ENCODE peak calls at places on chromosome 12, in ten cellular contexts. N is thyroid gland, X is HepG2, O is tibial nerve, U is IMR-90, L is adrenal gland, J is testis, H is gastrocnemius medialis, G is Peyer's patch, R is lower leg skin. C is an unnamed sample.

GRCh38 chr12:125272252-125272980 is 207.2 kb downstream of the AACS start:
- DNase-seq in N (no peak), X (no peak), O (no peak), U (no peak), L (peak), J (no peak), H (no peak), G (no peak), R (peak), C (no peak)

GRCh38 chr12:19544351-19544750 is 105.1 kb downstream of the AEBP2 start:
- DNase-seq in N (no peak), X (no peak), O (no peak), U (no peak), L (no peak), J (no peak), H (no peak), G (no peak), R (no peak), C (no peak)

GRCh38 chr12:20657496-20657895 is 37.6 kb upstream of the SLCO1C1 start:
- DNase-seq in N (no peak), X (peak), O (peak), U (no peak), L (no peak), J (no peak), H (no peak), G (no peak), R (no peak), C (no peak)

GRCh38 chr12:49568442-49568776 is 467 bp upstream of the MCRS1 start:
- DNase-seq in N (no peak), X (no peak), O (no peak), U (no peak), L (no peak), J (no peak), H (no peak), G (no peak), R (no peak), C (peak)

GRCh38 chr12:129102233-129102632 is 249.0 kb downstream of the GLT1D1 start:
- DNase-seq in N (no peak), X (no peak), O (no peak), U (no peak), L (no peak), J (no peak), H (no peak), G (no peak), R (peak), C (no peak)

GRCh38 chr12:68557011-68557715 is 53.5 kb upstream of the RAP1B start:
- DNase-seq in N (no peak), X (no peak), O (no peak), U (peak), L (no peak), J (no peak), H (no peak), G (no peak), R (no peak), C (no peak)

GRCh38 chr12:68240079-68240478 is 13.3 kb downstream of the IL22 start:
- DNase-seq in N (no peak), X (no peak), O (no peak), U (peak), L (peak), J (no peak), H (no peak), G (no peak), R (no peak), C (peak)

GRCh38 chr12:3728686-3729085 is 24.2 kb downstream of the CRACR2A start:
- DNase-seq in N (no peak), X (no peak), O (no peak), U (no peak), L (no peak), J (no peak), H (no peak), G (no peak), R (peak), C (no peak)

GRCh38 chr12:116406529-116406928 is 129.0 kb upstream of the MED13L start:
- DNase-seq in N (peak), X (peak), O (peak), U (peak), L (peak), J (peak), H (peak), G (no peak), R (peak), C (no peak)

GRCh38 chr12:76180401-76181277 is 96.2 kb upstream of the NAP1L1 start:
- DNase-seq in N (no peak), X (no peak), O (no peak), U (no peak), L (no peak), J (no peak), H (no peak), G (no peak), R (no peak), C (peak)

GRCh38 chr12:18146375-18146774 is 56.4 kb upstream of the RERGL start:
- DNase-seq in N (no peak), X (no peak), O (no peak), U (no peak), L (no peak), J (no peak), H (no peak), G (no peak), R (no peak), C (no peak)

GRCh38 chr12:3313655-3314305 is 177.2 kb upstream of the PRMT8 start:
- DNase-seq in N (no peak), X (peak), O (no peak), U (peak), L (no peak), J (peak), H (no peak), G (no peak), R (no peak), C (peak)

GRCh38 chr12:114826233-114826632 is 142.3 kb upstream of the TBX3 start:
- DNase-seq in N (no peak), X (no peak), O (no peak), U (no peak), L (no peak), J (no peak), H (no peak), G (peak), R (no peak), C (no peak)

GRCh38 chr12:14418526-14418925 is 53.0 kb downstream of the ATF7IP start:
- DNase-seq in N (no peak), X (no peak), O (no peak), U (peak), L (no peak), J (no peak), H (no peak), G (no peak), R (no peak), C (peak)

GRCh38 chr12:100940503-100940902 is 145.9 kb downstream of the ANO4 start:
- DNase-seq in N (no peak), X (no peak), O (no peak), U (no peak), L (no peak), J (no peak), H (no peak), G (no peak), R (no peak), C (no peak)

GRCh38 chr12:47892819-47893218 is 12.0 kb downstream of the VDR start:
- DNase-seq in N (no peak), X (no peak), O (no peak), U (peak), L (no peak), J (no peak), H (no peak), G (no peak), R (peak), C (no peak)

GRCh38 chr12:106997916-106998315 is 11.0 kb upstream of the MTERF2 start:
- DNase-seq in N (no peak), X (no peak), O (no peak), U (no peak), L (no peak), J (no peak), H (no peak), G (no peak), R (no peak), C (no peak)

GRCh38 chr12:67714648-67715047 is 66.1 kb downstream of the DYRK2 start:
- DNase-seq in N (no peak), X (no peak), O (no peak), U (peak), L (no peak), J (no peak), H (no peak), G (no peak), R (no peak), C (no peak)

GRCh38 chr12:6563448-6564050 is 4.5 kb downstream of the NOP2 start:
- DNase-seq in N (peak), X (peak), O (peak), U (peak), L (peak), J (peak), H (no peak), G (peak), R (peak), C (peak)

GRCh38 chr12:49865109-49865781 is 22.3 kb upstream of the BCDIN3D start:
- DNase-seq in N (no peak), X (no peak), O (no peak), U (no peak), L (no peak), J (no peak), H (no peak), G (no peak), R (no peak), C (no peak)

GRCh38 chr12:22709292-22709691 is 84.3 kb downstream of the ETNK1 start:
- DNase-seq in N (no peak), X (peak), O (no peak), U (no peak), L (no peak), J (no peak), H (no peak), G (no peak), R (no peak), C (peak)

GRCh38 chr12:109221277-109221931 is 87.7 kb downstream of the FOXN4 start:
- DNase-seq in N (no peak), X (no peak), O (no peak), U (no peak), L (no peak), J (no peak), H (no peak), G (no peak), R (no peak), C (no peak)

GRCh38 chr12:119122047-119122446 is 56.7 kb upstream of the HSPB8 start:
- DNase-seq in N (no peak), X (no peak), O (no peak), U (no peak), L (no peak), J (no peak), H (no peak), G (no peak), R (no peak), C (no peak)
- TF ChIP-seq POLR2A in N (no peak), X (no peak), O (no peak), U (no peak), L (no peak), J (no peak), H (no peak), G (no peak), R (no peak), C (no peak)

DNA sequence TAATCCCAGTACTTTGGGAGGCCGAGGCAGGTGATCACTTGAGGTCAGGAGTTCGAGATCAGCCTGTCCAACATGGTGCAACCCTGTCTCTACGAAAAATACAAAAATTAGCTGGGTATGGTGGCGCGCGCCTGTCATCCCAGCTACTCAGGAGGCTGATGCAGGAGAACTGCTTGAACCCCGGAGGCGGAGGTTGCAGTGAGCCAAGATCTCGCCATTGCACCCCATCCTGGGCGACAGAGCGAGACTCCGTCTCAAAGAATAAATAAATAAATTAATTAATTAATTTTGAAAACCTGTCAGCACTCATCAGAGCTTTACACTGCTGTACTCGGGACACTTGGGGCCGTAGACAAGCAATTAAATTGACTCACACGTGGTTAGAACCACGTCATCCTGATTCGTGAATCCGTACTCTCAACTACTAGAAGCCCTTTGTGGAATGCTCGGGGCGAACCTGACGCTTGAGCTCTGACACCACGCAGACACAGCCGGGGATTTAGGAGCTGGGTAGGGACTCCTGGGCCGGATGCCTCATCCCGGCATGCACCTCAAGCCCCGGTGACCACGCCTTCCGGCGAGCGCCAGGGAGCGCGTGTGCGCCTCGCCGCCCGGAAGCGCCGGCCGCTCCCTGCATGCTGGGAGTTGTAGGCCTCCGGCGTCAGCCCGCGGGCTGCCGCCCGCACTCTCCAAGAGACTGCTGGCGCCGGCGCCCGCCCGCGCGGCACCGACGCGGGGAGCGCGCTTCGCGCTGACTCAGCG is at the start of gene XPOT:
- DNase-seq in N (peak), X (peak), O (peak), U (peak), L (peak), J (peak), H (peak), G (peak), R (peak), C (peak)
- TF ChIP-seq POLR2A in N (no peak), X (peak), O (no peak), U (peak), L (no peak), J (no peak), H (no peak), G (peak), R (no peak), C (peak)

GRCh38 chr12:27696864-27697564 is 767 bp downstream of the REP15 start:
- DNase-seq in N (no peak), X (peak), O (no peak), U (no peak), L (no peak), J (no peak), H (no peak), G (no peak), R (no peak), C (no peak)

GRCh38 chr12:27695556-27696292 is 523 bp upstream of the REP15 start:
- DNase-seq in N (no peak), X (no peak), O (no peak), U (peak), L (no peak), J (no peak), H (no peak), G (no peak), R (no peak), C (no peak)

GRCh38 chr12:27693403-27693802 is 2.8 kb upstream of the REP15 start:
- DNase-seq in N (no peak), X (no peak), O (no peak), U (no peak), L (no peak), J (no peak), H (no peak), G (no peak), R (no peak), C (no peak)

GRCh38 chr12:27696293-27696652 is at the start of gene REP15:
- DNase-seq in N (no peak), X (peak), O (no peak), U (no peak), L (no peak), J (no peak), H (no peak), G (no peak), R (no peak), C (no peak)
- TF ChIP-seq POLR2A in N (no peak), X (no peak), O (no peak), U (no peak), L (no peak), J (no peak), H (no peak), G (no peak), R (no peak), C (no peak)

GRCh38 chr12:55932546-55932919 is 1.6 kb downstream of the DGKA start:
- DNase-seq in N (no peak), X (no peak), O (peak), U (peak), L (no peak), J (no peak), H (no peak), G (no peak), R (peak), C (peak)

GRCh38 chr12:55931780-55932545 is 1.0 kb downstream of the DGKA start:
- DNase-seq in N (peak), X (no peak), O (peak), U (peak), L (peak), J (peak), H (peak), G (peak), R (peak), C (peak)

GRCh38 chr12:55931317-55931779 is 386 bp downstream of the DGKA start:
- DNase-seq in N (peak), X (no peak), O (no peak), U (no peak), L (no peak), J (no peak), H (no peak), G (peak), R (no peak), C (peak)

GRCh38 chr12:55929306-55929791 is 1.6 kb upstream of the DGKA start:
- DNase-seq in N (peak), X (no peak), O (no peak), U (no peak), L (no peak), J (no peak), H (no peak), G (no peak), R (peak), C (no peak)

GRCh38 chr12:55930771-55931316 is at the start of gene DGKA:
- DNase-seq in N (peak), X (peak), O (no peak), U (peak), L (no peak), J (no peak), H (no peak), G (peak), R (peak), C (peak)
- TF ChIP-seq POLR2A in N (no peak), X (no peak), O (no peak), U (no peak), L (no peak), J (no peak), H (no peak), G (no peak), R (no peak), C (no peak)

DNA sequence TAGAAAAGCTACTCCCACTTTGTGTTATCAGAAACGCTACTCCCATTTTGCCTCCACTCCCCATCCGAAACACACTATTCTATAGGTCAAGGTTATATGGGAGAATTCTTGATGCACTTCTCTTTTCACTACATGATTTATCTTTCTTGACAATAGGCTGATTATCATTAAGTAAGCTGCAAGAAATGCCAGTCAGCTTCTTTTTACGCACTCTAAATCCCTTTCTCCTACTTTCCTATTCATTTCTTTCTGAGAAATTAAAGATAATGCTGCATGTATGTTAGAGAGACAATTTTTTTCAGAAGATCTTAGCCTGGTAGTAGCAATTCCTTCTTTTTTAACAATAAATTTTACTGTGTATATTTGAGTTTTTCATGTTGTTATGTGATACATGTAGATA is 41.0 kb upstream of the CCDC91 start:
- DNase-seq in N (no peak), X (no peak), O (no peak), U (no peak), L (no peak), J (no peak), H (no peak), G (no peak), R (no peak), C (no peak)
- TF ChIP-seq POLR2A in N (no peak), X (no peak), O (no peak), U (no peak), L (no peak), J (no peak), H (no peak), G (no peak), R (no peak), C (no peak)

GRCh38 chr12:54364413-54364812 is at the start of gene GPR84:
- DNase-seq in N (no peak), X (no peak), O (no peak), U (no peak), L (no peak), J (no peak), H (no peak), G (no peak), R (no peak), C (no peak)
- TF ChIP-seq POLR2A in N (no peak), X (no peak), O (no peak), U (no peak), L (no peak), J (no peak), H (no peak), G (no peak), R (no peak), C (no peak)

DNA sequence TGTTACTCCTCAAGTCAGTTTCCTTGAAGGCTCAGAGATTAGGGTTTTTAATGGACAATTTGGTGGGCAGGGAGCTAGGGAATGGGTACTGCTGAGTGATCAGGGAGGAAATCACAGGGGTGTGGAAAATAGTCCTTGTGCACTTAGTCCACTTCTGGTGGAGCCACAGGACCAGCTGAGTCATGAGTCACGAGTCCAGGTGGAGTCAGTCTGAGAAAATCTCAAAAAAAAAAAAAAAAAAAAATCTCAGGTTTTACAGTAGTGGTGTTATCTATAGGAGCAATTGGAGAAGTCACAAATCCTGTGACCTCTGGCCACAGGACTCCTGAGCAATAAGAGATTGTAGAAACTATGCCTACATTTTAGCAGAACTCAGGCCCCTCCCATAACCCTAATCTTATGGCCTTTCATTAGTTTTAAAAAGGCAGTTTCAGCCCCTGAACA is 28.2 kb upstream of the AMN1 start:
- DNase-seq in N (no peak), X (peak), O (no peak), U (no peak), L (no peak), J (no peak), H (no peak), G (no peak), R (no peak), C (no peak)
- TF ChIP-seq POLR2A in N (no peak), X (no peak), O (no peak), U (no peak), L (no peak), J (no peak), H (no peak), G (peak), R (no peak), C (no peak)